ENCODE peak calls at places on chromosomes 6 and 20, in six cellular contexts. One of them, this sample, is unnamed.

GRCh38 chr6:107692351-107692750 is 131.8 kb downstream of the SCML4 start:
- DNase-seq in mammary epithelial cell: no peak
- DNase-seq in cardiac muscle cell: no peak
- DNase-seq in fibroblast of the aortic adventitia: peak
- DNase-seq in IMR-90: peak
- DNase-seq in MM.1S: no peak
- DNase-seq in this sample: peak

GRCh38 chr6:159984268-159984786 is 15.4 kb downstream of the IGF2R start:
- DNase-seq in IMR-90: peak
- DNase-seq in mammary epithelial cell: peak
- DNase-seq in cardiac muscle cell: no peak
- DNase-seq in fibroblast of the aortic adventitia: peak
- DNase-seq in MM.1S: no peak
- DNase-seq in this sample: peak

GRCh38 chr6:111714403-111715270 is 109.0 kb upstream of the TRAF3IP2 start:
- DNase-seq in IMR-90: no peak
- DNase-seq in mammary epithelial cell: no peak
- DNase-seq in MM.1S: no peak
- DNase-seq in cardiac muscle cell: no peak
- DNase-seq in fibroblast of the aortic adventitia: no peak
- DNase-seq in this sample: no peak

GRCh38 chr6:20953019-20953418 is 418.8 kb downstream of the CDKAL1 start:
- DNase-seq in fibroblast of the aortic adventitia: peak
- DNase-seq in IMR-90: no peak
- DNase-seq in mammary epithelial cell: no peak
- DNase-seq in MM.1S: no peak
- DNase-seq in cardiac muscle cell: no peak
- DNase-seq in this sample: no peak

GRCh38 chr6:136166815-136167214 is 83.3 kb downstream of the MTFR2 start:
- DNase-seq in MM.1S: no peak
- DNase-seq in IMR-90: no peak
- DNase-seq in cardiac muscle cell: no peak
- DNase-seq in fibroblast of the aortic adventitia: no peak
- DNase-seq in mammary epithelial cell: no peak
- DNase-seq in this sample: peak

GRCh38 chr20:64159711-64160110 is 4.5 kb upstream of the MYT1 start:
- DNase-seq in MM.1S: no peak
- DNase-seq in cardiac muscle cell: no peak
- DNase-seq in IMR-90: no peak
- DNase-seq in mammary epithelial cell: no peak
- DNase-seq in fibroblast of the aortic adventitia: no peak
- DNase-seq in this sample: no peak

GRCh38 chr20:51067792-51068191 is 44.9 kb upstream of the KCNG1 start:
- DNase-seq in mammary epithelial cell: no peak
- DNase-seq in MM.1S: no peak
- DNase-seq in cardiac muscle cell: no peak
- DNase-seq in IMR-90: no peak
- DNase-seq in fibroblast of the aortic adventitia: no peak
- DNase-seq in this sample: no peak

GRCh38 chr20:57891067-57891466 is 181.3 kb upstream of the PMEPA1 start:
- DNase-seq in IMR-90: no peak
- DNase-seq in fibroblast of the aortic adventitia: no peak
- DNase-seq in MM.1S: no peak
- DNase-seq in cardiac muscle cell: no peak
- DNase-seq in mammary epithelial cell: no peak
- DNase-seq in this sample: no peak

GRCh38 chr6:143538374-143538773 is 26.9 kb upstream of the FUCA2 start:
- DNase-seq in IMR-90: no peak
- DNase-seq in fibroblast of the aortic adventitia: no peak
- DNase-seq in MM.1S: no peak
- DNase-seq in mammary epithelial cell: no peak
- DNase-seq in cardiac muscle cell: no peak
- DNase-seq in this sample: no peak

GRCh38 chr20:25317351-25318075 is 69.6 kb downstream of the PYGB start:
- DNase-seq in mammary epithelial cell: no peak
- DNase-seq in IMR-90: no peak
- DNase-seq in MM.1S: no peak
- DNase-seq in fibroblast of the aortic adventitia: no peak
- DNase-seq in cardiac muscle cell: no peak
- DNase-seq in this sample: no peak

GRCh38 chr6:63661769-63662168 is 26.2 kb downstream of the PHF3 start:
- DNase-seq in fibroblast of the aortic adventitia: no peak
- DNase-seq in cardiac muscle cell: no peak
- DNase-seq in IMR-90: no peak
- DNase-seq in mammary epithelial cell: no peak
- DNase-seq in MM.1S: no peak
- DNase-seq in this sample: no peak

GRCh38 chr20:4167261-4168004 is 152.1 kb upstream of the RNF24 start:
- DNase-seq in IMR-90: no peak
- DNase-seq in cardiac muscle cell: no peak
- DNase-seq in MM.1S: no peak
- DNase-seq in mammary epithelial cell: no peak
- DNase-seq in fibroblast of the aortic adventitia: no peak
- DNase-seq in this sample: no peak

GRCh38 chr6:69290116-69290515 is 506.7 kb downstream of the LMBRD1 start:
- DNase-seq in fibroblast of the aortic adventitia: no peak
- DNase-seq in mammary epithelial cell: no peak
- DNase-seq in cardiac muscle cell: no peak
- DNase-seq in IMR-90: no peak
- DNase-seq in MM.1S: no peak
- DNase-seq in this sample: no peak
- TF ChIP-seq CTCF in fibroblast of the aortic adventitia: no peak
- TF ChIP-seq CTCF in mammary epithelial cell: no peak
- TF ChIP-seq CTCF in cardiac muscle cell: no peak
- TF ChIP-seq CTCF in IMR-90: no peak
- TF ChIP-seq CTCF in MM.1S: no peak
- TF ChIP-seq CTCF in this sample: no peak

DNA sequence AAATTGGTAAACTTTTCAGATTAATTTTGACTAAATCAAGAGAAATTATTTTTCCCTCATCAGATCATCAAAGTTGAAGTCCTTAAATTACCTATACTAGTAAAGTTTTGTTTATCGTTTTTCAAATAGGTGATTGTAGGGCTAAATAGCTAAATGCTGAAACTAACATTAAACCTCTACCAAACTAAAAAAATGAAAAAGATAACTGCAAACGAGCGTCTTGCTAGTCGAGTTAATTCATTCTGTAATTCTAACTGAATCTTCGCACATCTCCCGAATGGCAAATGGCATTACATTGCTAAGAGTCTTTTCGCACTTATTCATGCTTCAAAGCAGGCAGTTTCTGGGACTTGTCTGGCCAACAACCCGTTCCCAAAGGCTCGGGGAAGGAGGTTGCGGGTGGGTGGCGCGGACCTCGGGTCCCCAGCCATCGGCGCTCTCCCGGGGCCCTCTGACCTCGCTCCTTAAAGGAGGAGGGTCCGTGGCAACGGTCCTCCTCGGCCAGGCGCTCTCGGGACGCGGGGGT is 43.8 kb downstream of the POPDC3 start:
- DNase-seq in cardiac muscle cell: no peak
- DNase-seq in MM.1S: no peak
- DNase-seq in fibroblast of the aortic adventitia: peak
- DNase-seq in mammary epithelial cell: peak
- DNase-seq in IMR-90: peak
- DNase-seq in this sample: peak
- H3K4me3 ChIP-seq in cardiac muscle cell: peak
- H3K4me3 ChIP-seq in MM.1S: peak
- H3K4me3 ChIP-seq in fibroblast of the aortic adventitia: peak
- H3K4me3 ChIP-seq in mammary epithelial cell: peak
- H3K4me3 ChIP-seq in IMR-90: peak
- H3K4me3 ChIP-seq in this sample: peak

GRCh38 chr20:39880890-39881289 is 808.1 kb downstream of the MAFB start:
- DNase-seq in MM.1S: peak
- DNase-seq in IMR-90: no peak
- DNase-seq in fibroblast of the aortic adventitia: peak
- DNase-seq in cardiac muscle cell: no peak
- DNase-seq in mammary epithelial cell: peak
- DNase-seq in this sample: peak
- TF ChIP-seq CTCF in MM.1S: peak
- TF ChIP-seq CTCF in IMR-90: no peak
- TF ChIP-seq CTCF in fibroblast of the aortic adventitia: peak
- TF ChIP-seq CTCF in cardiac muscle cell: peak
- TF ChIP-seq CTCF in mammary epithelial cell: peak
- TF ChIP-seq CTCF in this sample: peak

GRCh38 chr6:102994866-102995265 is 1601.4 kb downstream of the GRIK2 start:
- DNase-seq in fibroblast of the aortic adventitia: no peak
- DNase-seq in mammary epithelial cell: no peak
- DNase-seq in MM.1S: no peak
- DNase-seq in cardiac muscle cell: no peak
- DNase-seq in IMR-90: no peak
- DNase-seq in this sample: no peak

GRCh38 chr6:103002282-103002681 is 1608.8 kb downstream of the GRIK2 start:
- DNase-seq in cardiac muscle cell: no peak
- DNase-seq in fibroblast of the aortic adventitia: no peak
- DNase-seq in MM.1S: no peak
- DNase-seq in IMR-90: no peak
- DNase-seq in mammary epithelial cell: no peak
- DNase-seq in this sample: no peak

GRCh38 chr6:102995491-102995890 is 1602.0 kb downstream of the GRIK2 start:
- DNase-seq in mammary epithelial cell: no peak
- DNase-seq in cardiac muscle cell: no peak
- DNase-seq in MM.1S: no peak
- DNase-seq in fibroblast of the aortic adventitia: no peak
- DNase-seq in IMR-90: no peak
- DNase-seq in this sample: no peak

GRCh38 chr6:103001724-103002123 is 1608.2 kb downstream of the GRIK2 start:
- DNase-seq in mammary epithelial cell: no peak
- DNase-seq in fibroblast of the aortic adventitia: no peak
- DNase-seq in MM.1S: no peak
- DNase-seq in IMR-90: no peak
- DNase-seq in cardiac muscle cell: no peak
- DNase-seq in this sample: no peak

GRCh38 chr6:103000686-103001085 is 1607.2 kb downstream of the GRIK2 start:
- DNase-seq in cardiac muscle cell: no peak
- DNase-seq in mammary epithelial cell: no peak
- DNase-seq in fibroblast of the aortic adventitia: no peak
- DNase-seq in MM.1S: no peak
- DNase-seq in IMR-90: no peak
- DNase-seq in this sample: no peak
- H3K4me3 ChIP-seq in cardiac muscle cell: no peak
- H3K4me3 ChIP-seq in mammary epithelial cell: no peak
- H3K4me3 ChIP-seq in fibroblast of the aortic adventitia: no peak
- H3K4me3 ChIP-seq in MM.1S: no peak
- H3K4me3 ChIP-seq in IMR-90: no peak
- H3K4me3 ChIP-seq in this sample: no peak

DNA sequence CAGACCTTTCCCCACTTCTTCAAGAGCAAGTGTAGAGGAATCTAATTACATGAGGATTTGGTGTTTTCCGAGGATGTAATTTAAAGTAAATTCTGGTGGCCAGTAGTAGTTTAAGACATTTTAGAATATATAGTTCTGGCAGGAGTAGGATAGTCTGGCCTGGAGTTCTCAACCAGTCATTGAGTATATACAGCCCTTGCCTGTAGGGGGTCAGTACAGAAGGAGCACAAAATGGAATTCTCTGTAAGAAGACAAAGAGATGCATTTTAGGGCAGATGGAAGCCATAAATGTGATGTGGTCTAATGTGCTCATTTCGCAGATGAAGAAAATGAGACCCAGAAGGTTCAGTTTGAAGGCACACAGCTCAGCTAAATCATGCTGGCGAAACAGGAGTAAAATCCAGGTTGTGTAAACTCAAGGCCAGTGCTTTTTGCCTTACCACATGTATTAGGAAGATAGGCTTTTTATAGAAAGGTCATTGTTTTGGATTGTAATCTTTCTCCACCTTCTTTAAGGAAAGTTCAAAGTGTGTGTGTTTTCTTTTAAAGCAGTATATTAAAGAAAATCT is 29.6 kb downstream of the QKI start:
- DNase-seq in MM.1S: no peak
- DNase-seq in mammary epithelial cell: no peak
- DNase-seq in IMR-90: no peak
- DNase-seq in fibroblast of the aortic adventitia: no peak
- DNase-seq in cardiac muscle cell: no peak
- DNase-seq in this sample: no peak
- TF ChIP-seq CTCF in MM.1S: no peak
- TF ChIP-seq CTCF in mammary epithelial cell: no peak
- TF ChIP-seq CTCF in IMR-90: no peak
- TF ChIP-seq CTCF in fibroblast of the aortic adventitia: peak
- TF ChIP-seq CTCF in cardiac muscle cell: no peak
- TF ChIP-seq CTCF in this sample: no peak

GRCh38 chr6:90053614-90054013 is 159.3 kb downstream of the GJA10 start:
- DNase-seq in fibroblast of the aortic adventitia: no peak
- DNase-seq in mammary epithelial cell: no peak
- DNase-seq in IMR-90: no peak
- DNase-seq in MM.1S: no peak
- DNase-seq in cardiac muscle cell: no peak
- DNase-seq in this sample: no peak
- H3K4me3 ChIP-seq in fibroblast of the aortic adventitia: no peak
- H3K4me3 ChIP-seq in mammary epithelial cell: no peak
- H3K4me3 ChIP-seq in IMR-90: no peak
- H3K4me3 ChIP-seq in MM.1S: no peak
- H3K4me3 ChIP-seq in cardiac muscle cell: no peak
- H3K4me3 ChIP-seq in this sample: no peak

GRCh38 chr6:33425668-33426577 is 6.1 kb downstream of the SYNGAP1 start:
- DNase-seq in cardiac muscle cell: peak
- DNase-seq in mammary epithelial cell: peak
- DNase-seq in IMR-90: peak
- DNase-seq in MM.1S: peak
- DNase-seq in fibroblast of the aortic adventitia: peak
- DNase-seq in this sample: peak
- TF ChIP-seq CTCF in cardiac muscle cell: peak
- TF ChIP-seq CTCF in mammary epithelial cell: peak
- TF ChIP-seq CTCF in IMR-90: peak
- TF ChIP-seq CTCF in MM.1S: peak
- TF ChIP-seq CTCF in fibroblast of the aortic adventitia: peak
- TF ChIP-seq CTCF in this sample: peak

GRCh38 chr6:151285121-151285520 is 45.4 kb downstream of the AKAP12 start:
- DNase-seq in fibroblast of the aortic adventitia: peak
- DNase-seq in cardiac muscle cell: no peak
- DNase-seq in MM.1S: no peak
- DNase-seq in mammary epithelial cell: peak
- DNase-seq in IMR-90: peak
- DNase-seq in this sample: peak

GRCh38 chr6:151288711-151289398 is 49.1 kb downstream of the AKAP12 start:
- DNase-seq in MM.1S: no peak
- DNase-seq in fibroblast of the aortic adventitia: no peak
- DNase-seq in IMR-90: no peak
- DNase-seq in cardiac muscle cell: no peak
- DNase-seq in mammary epithelial cell: no peak
- DNase-seq in this sample: no peak

GRCh38 chr6:151284012-151284411 is 44.2 kb downstream of the AKAP12 start:
- DNase-seq in fibroblast of the aortic adventitia: no peak
- DNase-seq in MM.1S: no peak
- DNase-seq in cardiac muscle cell: no peak
- DNase-seq in mammary epithelial cell: peak
- DNase-seq in IMR-90: no peak
- DNase-seq in this sample: no peak

GRCh38 chr6:151286192-151286591 is 46.4 kb downstream of the AKAP12 start:
- DNase-seq in fibroblast of the aortic adventitia: peak
- DNase-seq in mammary epithelial cell: no peak
- DNase-seq in cardiac muscle cell: no peak
- DNase-seq in MM.1S: no peak
- DNase-seq in IMR-90: peak
- DNase-seq in this sample: no peak

GRCh38 chr6:151284431-151285060 is 44.8 kb downstream of the AKAP12 start:
- DNase-seq in fibroblast of the aortic adventitia: no peak
- DNase-seq in cardiac muscle cell: no peak
- DNase-seq in IMR-90: no peak
- DNase-seq in mammary epithelial cell: no peak
- DNase-seq in MM.1S: no peak
- DNase-seq in this sample: peak
- H3K4me3 ChIP-seq in fibroblast of the aortic adventitia: peak
- H3K4me3 ChIP-seq in cardiac muscle cell: no peak
- H3K4me3 ChIP-seq in IMR-90: no peak
- H3K4me3 ChIP-seq in mammary epithelial cell: no peak
- H3K4me3 ChIP-seq in MM.1S: no peak
- H3K4me3 ChIP-seq in this sample: peak